ENCODE peak calls at places on chromosomes 1 and 21, in four cellular contexts. X, M, H and G are unnamed samples. For H3K4me1, the result is how much of the 10 kb centered on the place peaks cover.

GRCh38 chr1:89179343-89179742 is 3.5 kb upstream of the GBP7 start:
- DNase-seq in H (no peak), M (no peak), X (no peak), G (no peak)

GRCh38 chr1:27071049-27071416 is 58.4 kb upstream of the TENT5B start:
- DNase-seq in X (peak), M (peak), H (no peak), G (no peak)

GRCh38 chr1:224368409-224368808 is 11.7 kb downstream of the CNIH4 start:
- DNase-seq in M (no peak), H (no peak), X (no peak), G (no peak)

GRCh38 chr21:46191686-46192575 is 7.7 kb upstream of the SPATC1L start:
- DNase-seq in X (no peak), H (no peak), M (no peak), G (no peak)

GRCh38 chr1:5949074-5949760 is 43.0 kb downstream of the NPHP4 start:
- DNase-seq in H (no peak), X (no peak), M (no peak), G (no peak)

GRCh38 chr21:15022608-15023261 is 42.1 kb downstream of the NRIP1 start:
- DNase-seq in X (no peak), M (peak), H (no peak), G (no peak)

GRCh38 chr1:26016258-26016943 is 5.2 kb upstream of the EXTL1 start:
- DNase-seq in H (no peak), M (no peak), X (no peak), G (no peak)

GRCh38 chr1:94324168-94324544 is 86.8 kb upstream of the ARHGAP29 start:
- DNase-seq in M (no peak), X (no peak), H (no peak), G (no peak)

GRCh38 chr1:77636864-77637263 is 45.6 kb downstream of the ZZZ3 start:
- DNase-seq in M (peak), X (no peak), H (no peak), G (no peak)

GRCh38 chr1:32250893-32251716 is at the start of gene LCK:
- DNase-seq in X (no peak), M (no peak), H (peak), G (no peak)
- H3K4me3 ChIP-seq in X (peak), M (no peak), H (peak), G (no peak)

GRCh38 chr1:234884701-234885100 is 243.9 kb downstream of the TOMM20 start:
- DNase-seq in M (no peak), X (no peak), H (no peak), G (no peak)

GRCh38 chr1:234879157-234880080 is 249.2 kb downstream of the TOMM20 start:
- DNase-seq in X (no peak), H (no peak), M (no peak), G (no peak)

GRCh38 chr1:234882898-234883297 is 245.7 kb downstream of the TOMM20 start:
- DNase-seq in X (no peak), H (no peak), M (no peak), G (no peak)

GRCh38 chr1:234884006-234884405 is 244.6 kb downstream of the TOMM20 start:
- DNase-seq in X (no peak), M (no peak), H (no peak), G (no peak)

GRCh38 chr1:234881893-234882771 is 246.5 kb downstream of the TOMM20 start:
- DNase-seq in H (no peak), X (no peak), M (no peak), G (no peak)
- H3K4me1 ChIP-seq in H (under half), X (under half), M (under half), G (under half)

GRCh38 chr1:43383449-43383848 is 6.2 kb downstream of the MED8 start:
- DNase-seq in M (no peak), H (no peak), X (no peak), G (no peak)
- H3K27ac ChIP-seq in M (no peak), H (no peak), X (peak), G (no peak)

GRCh38 chr1:12615916-12616708 is 1.9 kb downstream of the DHRS3 start:
- DNase-seq in X (peak), M (no peak), H (peak), G (peak)

GRCh38 chr1:12613180-12613579 is 4.8 kb downstream of the DHRS3 start:
- DNase-seq in H (no peak), X (no peak), M (no peak), G (no peak)

GRCh38 chr1:12614402-12615165 is 3.4 kb downstream of the DHRS3 start:
- DNase-seq in X (no peak), M (no peak), H (no peak), G (no peak)

GRCh38 chr1:12616709-12617373 is 1.2 kb downstream of the DHRS3 start:
- DNase-seq in X (peak), H (peak), M (no peak), G (no peak)

GRCh38 chr1:12615166-12615915 is 2.7 kb downstream of the DHRS3 start:
- DNase-seq in X (no peak), H (no peak), M (no peak), G (no peak)
- H3K4me3 ChIP-seq in X (peak), H (peak), M (peak), G (peak)

GRCh38 chr21:43596616-43597015 is 62.7 kb downstream of the HSF2BP start:
- DNase-seq in X (no peak), M (no peak), H (no peak), G (no peak)

GRCh38 chr21:43599728-43600127 is 59.6 kb downstream of the HSF2BP start:
- DNase-seq in M (no peak), H (no peak), X (no peak), G (no peak)

GRCh38 chr21:43597845-43598244 is 61.4 kb downstream of the HSF2BP start:
- DNase-seq in X (no peak), M (no peak), H (no peak), G (no peak)

GRCh38 chr21:43598416-43599120 is 60.7 kb downstream of the HSF2BP start:
- DNase-seq in M (no peak), X (no peak), H (no peak), G (no peak)

DNA sequence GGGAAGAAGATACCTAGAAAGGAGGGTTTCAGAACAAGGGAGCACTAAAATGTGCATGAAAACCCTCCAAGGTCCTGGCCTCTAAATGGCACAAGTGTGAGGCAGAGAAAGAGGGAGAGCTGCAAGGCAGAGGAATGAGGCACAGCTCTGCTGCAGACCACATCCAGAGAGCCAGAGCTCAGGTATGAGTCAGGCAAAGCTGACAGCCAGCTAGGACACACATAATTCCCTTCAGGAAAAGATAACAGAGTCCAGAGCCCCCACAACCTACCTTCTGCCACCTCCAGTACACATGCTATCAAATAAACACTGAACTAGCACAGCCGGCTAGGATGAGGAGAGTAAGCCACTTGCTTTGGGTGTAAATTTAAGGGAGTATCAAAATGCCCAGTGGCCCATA is 62.2 kb downstream of the HSF2BP start:
- DNase-seq in X (no peak), M (no peak), H (no peak), G (no peak)
- H3K4me1 ChIP-seq in X (under half), M (half or more), H (under half), G (under half)

GRCh38 chr21:26800455-26801454 is 44.5 kb downstream of the ADAMTS1 start:
- DNase-seq in H (no peak), X (peak), M (no peak), G (no peak)
- H3K27ac ChIP-seq in H (no peak), X (peak), M (no peak), G (no peak)

DNA sequence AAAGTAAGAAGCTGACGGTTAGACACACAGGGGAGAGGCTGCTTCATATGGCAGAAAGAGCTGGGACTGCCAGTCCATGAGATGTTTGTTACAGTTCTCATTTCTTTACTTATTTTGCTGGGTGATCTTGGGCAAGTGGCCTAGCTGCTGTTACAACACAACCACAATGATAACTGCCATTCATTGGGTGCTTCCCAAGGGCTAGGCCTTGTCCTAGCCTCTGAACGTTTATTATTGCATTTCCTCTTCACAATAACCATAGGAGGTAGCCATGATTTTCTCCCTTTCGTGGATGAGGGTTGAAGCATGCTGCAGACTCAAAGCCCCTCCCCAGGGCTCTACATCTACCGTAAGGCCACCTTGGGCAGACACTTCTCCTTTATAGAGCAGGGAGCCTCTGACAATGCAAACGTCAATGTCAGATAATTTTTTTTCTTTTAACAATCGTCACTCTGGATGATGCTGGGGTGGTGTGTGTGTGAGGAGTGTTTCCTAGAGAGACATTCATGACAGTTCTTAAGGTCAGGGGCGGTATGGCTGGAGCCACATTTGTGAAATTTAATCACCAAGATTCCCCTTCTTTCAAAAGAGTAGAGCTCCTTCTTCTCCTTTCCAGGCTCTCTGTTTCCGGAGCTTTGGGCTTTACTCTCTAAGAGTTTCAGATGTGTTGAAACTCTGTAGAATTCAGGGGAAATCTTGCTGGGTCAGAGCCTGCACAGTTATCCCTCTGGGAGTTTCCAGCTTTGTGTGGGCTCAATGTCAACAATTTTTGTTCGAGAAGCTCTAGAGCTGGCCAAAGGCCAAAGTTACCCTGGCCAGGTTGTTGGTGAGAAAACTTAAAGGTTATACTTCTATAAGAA is 138.5 kb upstream of the SGIP1 start:
- DNase-seq in X (no peak), M (no peak), H (no peak), G (no peak)
- H3K4me3 ChIP-seq in X (no peak), M (no peak), H (no peak), G (no peak)

GRCh38 chr1:67332653-67333529 is 25.2 kb downstream of the IL12RB2 start:
- DNase-seq in H (no peak), X (no peak), M (no peak), G (no peak)

GRCh38 chr1:67336783-67337182 is 29.1 kb downstream of the IL12RB2 start:
- DNase-seq in X (no peak), H (peak), M (no peak), G (no peak)

GRCh38 chr1:67336157-67336556 is 28.5 kb downstream of the IL12RB2 start:
- DNase-seq in M (no peak), X (no peak), H (no peak), G (no peak)

GRCh38 chr1:67335451-67335850 is 27.8 kb downstream of the IL12RB2 start:
- DNase-seq in X (no peak), H (no peak), M (no peak), G (no peak)

DNA sequence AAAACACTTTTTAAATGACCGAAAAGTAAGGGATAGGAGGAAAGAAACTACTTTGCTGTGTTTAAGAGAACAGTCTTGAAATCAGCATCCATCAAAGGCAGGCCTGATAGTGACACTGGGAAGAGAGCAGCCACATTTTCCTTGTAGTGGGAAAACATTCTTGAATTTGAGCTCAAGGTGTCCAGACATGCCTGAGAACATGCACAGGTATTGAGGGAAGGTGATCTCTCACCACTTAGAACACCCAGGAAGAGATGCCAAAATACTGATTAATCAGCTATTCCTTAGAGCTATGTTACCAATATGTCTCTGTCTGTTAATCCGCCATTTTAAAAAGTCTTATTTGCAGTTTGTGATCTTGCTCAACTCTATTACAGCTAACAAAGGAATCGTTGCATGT is 25.9 kb downstream of the IL12RB2 start:
- DNase-seq in M (no peak), H (no peak), X (no peak), G (no peak)
- H3K4me1 ChIP-seq in M (under half), H (under half), X (under half), G (under half)

DNA sequence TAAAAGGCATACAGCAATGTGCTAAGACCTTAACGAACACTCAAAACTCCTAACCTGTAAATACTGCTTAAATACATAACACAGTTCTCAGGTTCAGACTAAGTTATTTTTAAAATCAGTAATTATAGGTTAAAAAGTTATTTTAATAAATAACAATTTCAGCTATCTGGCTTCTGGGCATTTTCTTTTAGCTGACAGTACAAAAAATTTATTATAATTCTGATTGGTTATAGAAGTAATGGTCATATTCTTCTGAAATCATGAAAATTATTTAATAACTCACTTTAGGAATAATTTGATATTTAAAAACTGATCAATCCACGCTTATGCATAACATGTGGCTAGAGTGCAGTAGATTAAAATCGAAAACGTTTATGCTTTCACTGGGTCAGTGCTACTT is 10.7 kb downstream of the RGS18 start:
- DNase-seq in X (no peak), M (no peak), H (no peak), G (no peak)
- H3K27ac ChIP-seq in X (no peak), M (no peak), H (no peak), G (no peak)

DNA sequence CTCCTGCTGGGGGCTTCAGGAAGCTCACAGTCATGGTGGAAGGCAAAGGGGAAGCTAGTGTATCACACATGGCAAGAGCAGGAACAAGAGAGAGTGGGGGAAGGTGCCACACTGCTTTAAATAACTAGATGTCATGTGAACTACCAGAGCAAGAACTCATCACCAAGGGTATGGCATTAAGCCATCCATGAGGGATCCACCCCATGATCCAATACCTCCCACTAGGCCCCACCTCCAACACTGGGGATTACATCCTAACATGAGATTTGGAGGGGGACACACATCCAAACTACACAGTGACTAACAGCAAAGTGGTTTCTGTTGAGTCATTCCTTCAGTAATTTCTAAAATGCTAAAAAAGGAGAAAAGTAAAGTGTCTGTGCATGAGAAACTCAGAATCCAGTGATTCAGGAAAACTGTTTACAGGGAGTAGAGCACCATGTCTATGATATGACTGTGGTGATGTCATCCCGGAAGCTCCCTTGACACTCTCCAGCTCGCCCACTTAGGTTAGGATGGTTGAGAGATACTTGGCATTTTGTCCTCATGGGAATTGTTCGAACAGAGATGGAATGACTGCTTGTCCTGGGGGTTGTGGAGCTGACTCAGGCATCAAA is 50.3 kb downstream of the CHD1L start:
- DNase-seq in X (no peak), M (no peak), H (no peak), G (no peak)
- H3K4me3 ChIP-seq in X (no peak), M (no peak), H (no peak), G (no peak)